ENCODE peak calls at places on chromosome 13, in nine cellular contexts. R, S, X, Y, A, B, W, G and D are unnamed samples.

GRCh38 chr13:110187501-110188161 is 119.3 kb downstream of the COL4A1 start:
- DNase-seq in R (no peak), G (no peak), X (peak; percentile 3), S (no peak), W (no peak), B (peak; percentile 9), A (no peak), Y (peak; percentile 88), D (no peak)

GRCh38 chr13:35475131-35475959 is 1.1 kb downstream of the MAB21L1 start:
- DNase-seq in R (no peak), X (no peak), B (no peak), S (no peak), W (peak; percentile 20), Y (peak; percentile 34), A (no peak), G (peak; percentile 43), D (no peak)

GRCh38 chr13:23630349-23631093 is 60.3 kb downstream of the TNFRSF19 start:
- DNase-seq in W (no peak), X (no peak), S (no peak), Y (no peak), B (no peak), A (no peak), R (no peak), G (no peak), D (no peak)

GRCh38 chr13:113002206-113002821 is 33.3 kb downstream of the MCF2L start:
- DNase-seq in Y (no peak), X (peak; percentile 33), W (no peak), B (no peak), S (no peak), A (no peak), R (no peak), G (no peak), D (no peak)

GRCh38 chr13:26605845-26606244 is 48.4 kb downstream of the WASF3 start:
- DNase-seq in G (no peak), W (no peak), X (no peak), R (no peak), B (no peak), Y (no peak), S (no peak), A (no peak), D (no peak)

GRCh38 chr13:89490661-89491060 is 1819.5 kb downstream of the SLITRK5 start:
- DNase-seq in G (no peak), S (no peak), X (no peak), Y (no peak), A (no peak), B (no peak), R (no peak), W (no peak), D (no peak)

GRCh38 chr13:98877936-98878335 is 99.9 kb downstream of the DOCK9 start:
- DNase-seq in X (no peak), R (no peak), G (no peak), Y (no peak), W (no peak), A (no peak), B (no peak), S (no peak), D (no peak)

GRCh38 chr13:76943646-76944045 is 4.7 kb upstream of the ACOD1 start:
- DNase-seq in W (no peak), X (no peak), S (no peak), G (no peak), R (no peak), B (no peak), A (no peak), Y (no peak), D (no peak)

GRCh38 chr13:50196118-50196517 is 180.9 kb downstream of the KCNRG start:
- DNase-seq in X (no peak), A (no peak), R (no peak), G (no peak), B (no peak), W (no peak), Y (no peak), S (no peak), D (no peak)

GRCh38 chr13:112928020-112928931 is 40.7 kb upstream of the MCF2L start:
- DNase-seq in G (no peak), W (no peak), S (no peak), Y (no peak), R (no peak), X (no peak), A (no peak), B (no peak), D (no peak)

GRCh38 chr13:23391752-23392151 is 41.8 kb downstream of the SACS start:
- DNase-seq in A (no peak), G (no peak), Y (peak; percentile 26), X (no peak), B (no peak), W (no peak), R (no peak), S (no peak), D (no peak)

GRCh38 chr13:84121456-84121855 is 239.2 kb upstream of the SLITRK1 start:
- DNase-seq in S (no peak), X (no peak), G (no peak), R (no peak), B (peak; percentile 0), A (no peak), Y (no peak), W (no peak), D (no peak)

GRCh38 chr13:26324867-26325266 is 70.9 kb downstream of the CDK8 start:
- DNase-seq in A (no peak), W (no peak), S (no peak), X (no peak), R (no peak), B (no peak), G (no peak), Y (no peak), D (no peak)

GRCh38 chr13:92719868-92720267 is 506.7 kb upstream of the GPC6 start:
- DNase-seq in A (no peak), X (no peak), R (no peak), B (no peak), W (no peak), S (no peak), G (no peak), Y (no peak), D (no peak)

GRCh38 chr13:114049026-114049425 is 75.2 kb upstream of the C13orf46 start:
- DNase-seq in G (peak; percentile 54), X (no peak), S (peak; percentile 43), Y (no peak), B (no peak), A (no peak), W (no peak), R (peak; percentile 77), D (no peak)

GRCh38 chr13:30715357-30715756 is 20.0 kb upstream of the ALOX5AP start:
- DNase-seq in Y (no peak), S (no peak), A (no peak), R (no peak), G (no peak), B (no peak), X (no peak), W (no peak), D (no peak)

GRCh38 chr13:64057372-64058020 is 2641.8 kb upstream of the PCDH20 start:
- DNase-seq in X (no peak), W (no peak), S (no peak), B (no peak), A (no peak), R (no peak), G (no peak), Y (no peak), D (no peak)

GRCh38 chr13:49563513-49563912 is 21.8 kb downstream of the RCBTB1 start:
- DNase-seq in A (no peak), G (no peak), B (no peak), X (no peak), Y (peak; percentile 43), R (no peak), W (no peak), S (no peak), D (peak; percentile 44)